ENCODE peak calls at places on chromosomes 7 and 10, in six cellular contexts. G is IMR-90, A is mesendoderm, Z is mesenchymal stem cell, M is neuronal stem cell, Y is H1. S is an unnamed sample. For H3K36me3, the result is how much of the 10 kb centered on the place peaks cover.

GRCh38 chr7:70711441-70711840 is 420.5 kb upstream of the GALNT17 start:
- DNase-seq in Z (no peak), A (no peak), Y (no peak), M (no peak), G (no peak), S (no peak)

GRCh38 chr10:102605712-102606111 is 38.6 kb upstream of the TRIM8 start:
- DNase-seq in A (no peak), M (no peak), G (no peak), Y (no peak), Z (peak), S (no peak)

GRCh38 chr10:128574616-128575210 is 448.5 kb upstream of the MKI67 start:
- DNase-seq in Y (no peak), A (peak), G (no peak), M (no peak), Z (no peak), S (peak)

GRCh38 chr7:140049339-140050024 is 13.3 kb downstream of the PARP12 start:
- DNase-seq in G (no peak), Z (no peak), A (no peak), Y (peak), M (no peak), S (no peak)

GRCh38 chr10:110392121-110392859 is 87.6 kb upstream of the SMNDC1 start:
- DNase-seq in Z (no peak), Y (no peak), A (no peak), M (no peak), G (no peak), S (no peak)

GRCh38 chr10:82814635-82815034 is 939.6 kb downstream of the NRG3 start:
- DNase-seq in G (no peak), M (no peak), Y (no peak), Z (peak), A (no peak), S (no peak)

GRCh38 chr10:29078919-29079318 is 210.0 kb upstream of the LYZL1 start:
- DNase-seq in G (no peak), M (no peak), Y (no peak), A (peak), Z (no peak), S (no peak)

GRCh38 chr10:23399701-23400144 is 39.2 kb upstream of the OTUD1 start:
- DNase-seq in Y (no peak), M (no peak), G (peak), A (no peak), Z (peak), S (peak)

GRCh38 chr10:110138197-110138812 is 69.1 kb upstream of the MXI1 start:
- DNase-seq in M (peak), A (peak), G (peak), Y (no peak), Z (peak), S (no peak)

GRCh38 chr7:117071597-117071996 is 118.3 kb downstream of the ST7 start:
- DNase-seq in M (no peak), Z (no peak), Y (no peak), A (no peak), G (no peak), S (no peak)

GRCh38 chr10:33460461-33461294 is 126.2 kb upstream of the NRP1 start:
- DNase-seq in Y (no peak), G (peak), M (no peak), A (peak), Z (peak), S (no peak)

GRCh38 chr7:101294039-101294831 is 27.4 kb downstream of the IFT22 start:
- DNase-seq in Y (peak), M (no peak), A (peak), Z (no peak), G (no peak), S (no peak)

GRCh38 chr7:96304573-96304972 is 17.3 kb downstream of the SLC25A13 start:
- DNase-seq in M (no peak), Y (no peak), G (no peak), A (no peak), Z (peak), S (no peak)

GRCh38 chr10:35027567-35027966 is 62.6 kb downstream of the CUL2 start:
- DNase-seq in A (peak), Z (peak), Y (no peak), G (peak), M (no peak), S (no peak)

GRCh38 chr7:2520131-2520807 is 695 bp downstream of the LFNG start:
- DNase-seq in A (no peak), Z (no peak), M (no peak), G (no peak), Y (no peak), S (no peak)

GRCh38 chr10:70675496-70676161 is 3.3 kb downstream of the ADAMTS14 start:
- DNase-seq in Y (no peak), A (no peak), M (no peak), Z (no peak), G (no peak), S (no peak)
- H3K36me3 ChIP-seq in Y (under half), A (under half), M (under half), Z (under half), G (under half), S (under half)

GRCh38 chr10:67098460-67098859 is 172.6 kb downstream of the LRRTM3 start:
- DNase-seq in Z (no peak), Y (no peak), A (peak), G (no peak), M (peak), S (no peak)
- H3K18ac ChIP-seq in Z (no peak), Y (no peak), A (no peak), G (no peak), M (no peak), S (no peak)

GRCh38 chr10:91864744-91865143 is 44.5 kb downstream of the FGFBP3 start:
- DNase-seq in G (peak), M (no peak), A (no peak), Y (no peak), Z (peak), S (no peak)
- H3K36me3 ChIP-seq in G (under half), M (under half), A (under half), Y (under half), Z (under half), S (under half)

GRCh38 chr10:3785849-3786290 is 861 bp upstream of the KLF6 start:
- DNase-seq in Y (peak), A (peak), G (peak), M (peak), Z (peak), S (peak)
- H3K18ac ChIP-seq in Y (peak), A (peak), G (peak), M (peak), Z (peak), S (peak)

DNA sequence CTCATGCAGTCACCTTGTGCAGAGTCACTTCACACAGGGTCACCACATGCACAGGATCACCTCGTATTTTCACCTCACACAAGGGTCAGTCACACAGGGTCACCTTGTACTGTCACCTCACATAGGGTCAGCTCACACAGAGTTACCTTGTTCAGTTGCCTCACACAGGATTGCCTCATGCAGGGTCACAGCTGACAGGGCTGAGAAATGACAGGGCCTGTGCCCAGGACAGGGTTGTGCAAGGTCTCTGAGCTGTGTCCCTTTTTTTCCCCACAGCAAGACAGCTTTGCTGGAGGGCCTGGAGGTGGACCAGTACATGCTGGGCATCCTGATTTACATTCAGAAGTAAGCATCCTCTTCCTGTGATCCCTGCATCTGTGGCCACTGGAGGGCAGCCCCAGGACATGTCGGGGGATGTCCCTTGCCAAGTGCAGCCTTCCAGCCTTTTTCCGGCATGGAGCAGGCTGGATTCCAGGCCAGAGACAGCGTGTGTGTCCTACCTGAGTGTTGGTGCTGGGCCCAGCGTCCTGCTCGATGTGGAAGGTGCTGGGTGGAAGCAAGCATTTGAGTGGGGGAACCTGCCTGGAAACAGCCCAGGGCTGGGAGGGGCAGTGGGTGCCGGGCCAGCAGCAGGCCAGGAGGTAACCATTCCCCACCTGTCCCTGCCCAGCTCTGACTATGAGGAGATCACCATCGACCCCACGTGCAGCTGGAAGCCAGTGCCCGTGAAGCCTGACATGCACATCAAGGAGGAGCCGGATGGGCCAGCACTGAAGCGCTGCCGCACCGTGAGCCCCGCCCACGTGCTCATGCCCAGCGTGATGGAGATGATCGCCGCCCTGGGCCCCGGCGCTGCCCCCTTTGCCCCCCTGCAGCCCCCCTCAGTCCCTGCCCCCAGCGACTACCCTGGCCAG is 16.3 kb downstream of the ZMIZ2 start:
- DNase-seq in G (no peak), A (no peak), Y (no peak), M (no peak), Z (peak), S (peak)
- H3K36me3 ChIP-seq in G (half or more), A (under half), Y (under half), M (half or more), Z (half or more), S (half or more)

DNA sequence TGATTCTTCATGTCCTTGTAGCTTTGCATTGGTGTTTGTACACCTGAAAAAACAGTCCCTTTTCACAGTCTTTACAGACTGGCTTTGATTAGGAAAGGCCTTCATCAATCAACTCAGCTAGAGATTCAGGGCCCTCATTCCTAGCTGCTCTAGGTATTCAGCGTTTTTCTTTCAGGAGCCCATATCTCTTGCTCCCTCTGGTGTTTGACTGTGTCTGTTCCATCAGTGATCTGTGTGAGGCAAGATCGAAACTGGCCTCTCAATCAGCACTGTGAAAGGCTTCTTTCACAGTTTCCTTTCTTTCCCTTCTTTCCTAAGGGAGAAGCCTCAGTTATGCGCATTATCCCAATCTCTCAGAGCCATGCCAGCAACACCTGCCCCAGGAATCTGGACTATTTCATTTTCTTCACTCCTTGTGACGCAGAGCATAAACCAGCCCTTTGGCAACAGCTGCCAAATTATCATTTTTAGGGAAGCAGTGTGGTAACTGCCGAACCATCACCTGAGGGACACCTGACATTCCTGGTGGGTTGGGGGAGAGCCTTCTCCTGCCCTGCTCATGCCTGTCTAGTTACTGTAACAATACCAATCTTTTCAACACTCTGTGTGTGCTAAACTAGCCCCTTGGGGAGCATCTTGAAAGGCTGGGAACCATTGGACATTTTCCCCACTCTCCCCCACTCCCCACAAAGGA is 75.7 kb upstream of the CCDC71L start:
- DNase-seq in A (peak), Z (peak), Y (peak), G (peak), M (no peak), S (peak)
- H3K18ac ChIP-seq in A (no peak), Z (peak), Y (no peak), G (peak), M (no peak), S (no peak)

DNA sequence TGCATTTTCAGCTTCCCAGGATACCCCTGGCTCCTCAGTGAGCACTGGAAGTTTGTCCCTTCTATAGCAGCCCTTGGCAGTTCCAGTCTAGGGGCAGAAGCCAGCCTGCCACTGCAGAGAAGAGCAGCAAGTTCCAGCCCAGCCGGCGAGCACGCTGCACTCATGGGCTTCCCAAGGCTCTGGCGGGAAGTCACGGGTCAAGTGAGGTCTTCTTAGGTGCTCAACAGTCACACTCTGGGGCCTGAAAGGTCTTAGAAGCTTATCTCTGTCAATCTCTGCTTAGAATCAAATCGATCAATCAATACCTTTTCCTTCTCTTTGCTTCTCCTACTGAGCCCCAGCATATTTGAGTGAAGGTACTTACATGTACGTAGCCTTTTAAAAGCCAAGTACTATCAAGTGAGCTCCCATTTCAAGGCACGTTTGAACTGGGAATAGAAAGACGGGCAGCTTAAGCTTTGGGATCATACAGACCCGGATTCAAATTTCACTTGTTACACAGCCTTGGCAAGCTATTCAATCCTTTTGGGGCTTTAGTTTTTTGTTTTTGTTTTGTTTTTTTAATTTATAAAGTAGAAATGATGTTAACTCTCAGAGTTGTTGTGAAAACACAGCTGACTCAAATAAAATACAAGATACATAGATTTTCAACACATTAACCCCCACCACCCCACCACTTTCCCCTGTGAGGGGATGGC is 152.6 kb upstream of the KLF14 start:
- DNase-seq in A (no peak), M (no peak), G (no peak), Y (peak), Z (peak), S (no peak)
- H3K36me3 ChIP-seq in A (under half), M (under half), G (half or more), Y (under half), Z (under half), S (under half)

GRCh38 chr10:78551184-78552005 is 517.4 kb upstream of the ZMIZ1 start:
- DNase-seq in Y (no peak), M (no peak), G (no peak), A (peak), Z (no peak), S (no peak)
- H3K18ac ChIP-seq in Y (peak), M (peak), G (peak), A (peak), Z (no peak), S (peak)

DNA sequence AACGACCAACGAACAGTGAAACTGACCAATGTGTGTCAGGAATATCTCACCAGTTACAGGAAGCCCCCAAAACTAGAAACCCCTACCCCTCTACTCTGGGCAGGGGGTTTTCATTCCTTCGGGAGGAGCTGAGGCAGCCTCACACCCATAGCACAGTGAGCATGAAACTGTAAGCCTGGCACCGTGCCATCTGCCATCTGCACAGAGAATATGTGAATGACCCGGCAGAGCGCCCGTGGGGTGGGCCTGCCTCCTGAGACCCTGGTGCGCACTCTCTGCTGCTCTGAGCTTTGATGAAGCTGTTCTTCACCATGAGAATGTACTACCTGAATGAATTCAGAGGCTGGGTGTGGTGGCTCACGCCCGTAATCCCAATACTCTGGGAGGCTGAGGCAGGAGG is 27.1 kb downstream of the DAGLB start:
- DNase-seq in G (no peak), A (no peak), Z (no peak), M (no peak), Y (no peak), S (no peak)
- H3K36me3 ChIP-seq in G (half or more), A (under half), Z (half or more), M (under half), Y (half or more), S (half or more)

GRCh38 chr7:30469303-30469702 is 9.3 kb downstream of the NOD1 start:
- DNase-seq in Z (peak), G (peak), A (peak), M (peak), Y (peak), S (peak)
- H3K18ac ChIP-seq in Z (no peak), G (peak), A (peak), M (no peak), Y (peak), S (peak)